ENCODE peak calls at places on chromosomes 6 and 20, in nine cellular contexts. M, F, J, Z, P, K, H, I and T are unnamed samples.

GRCh38 chr6:47780510-47781356 is 1.1 kb upstream of the OPN5 start:
- DNase-seq in M (peak), F (peak), J (no peak), Z (peak), P (peak), K (peak), H (no peak), I (peak), T (no peak)

GRCh38 chr6:166955865-166956443 is 396 bp downstream of the RNASET2 start:
- DNase-seq in M (peak), F (peak), J (peak), Z (no peak), P (no peak), K (peak), H (no peak), I (peak), T (no peak)

GRCh38 chr20:43287637-43288036 is 97.9 kb upstream of the PTPRT start:
- DNase-seq in M (no peak), F (no peak), J (no peak), Z (no peak), P (no peak), K (no peak), H (no peak), I (no peak), T (no peak)

GRCh38 chr6:134094436-134094835 is 42.0 kb upstream of the SLC2A12 start:
- DNase-seq in M (no peak), F (no peak), J (no peak), Z (no peak), P (no peak), K (no peak), H (no peak), I (no peak), T (no peak)

GRCh38 chr20:45892828-45893500 is 1.8 kb downstream of the CTSA start:
- DNase-seq in M (no peak), F (no peak), J (no peak), Z (no peak), P (no peak), K (no peak), H (no peak), I (no peak), T (no peak)

GRCh38 chr6:136647363-136647763 is 97.1 kb upstream of the MAP7 start:
- DNase-seq in M (no peak), F (no peak), J (no peak), Z (peak), P (no peak), K (no peak), H (no peak), I (no peak), T (peak)

GRCh38 chr6:99013661-99014458 is 66.1 kb upstream of the FBXL4 start:
- DNase-seq in M (no peak), F (no peak), J (no peak), Z (no peak), P (no peak), K (no peak), H (no peak), I (no peak), T (no peak)

GRCh38 chr20:4018015-4018748 is 2.8 kb upstream of the RNF24 start:
- DNase-seq in M (peak), F (no peak), J (no peak), Z (no peak), P (no peak), K (no peak), H (no peak), I (no peak), T (no peak)

GRCh38 chr6:161230339-161230738 is 43.5 kb downstream of the AGPAT4 start:
- DNase-seq in M (no peak), F (no peak), J (no peak), Z (no peak), P (no peak), K (no peak), H (no peak), I (no peak), T (no peak)

GRCh38 chr6:27293436-27294152 is 18.5 kb downstream of the POM121L2 start:
- DNase-seq in M (no peak), F (peak), J (no peak), Z (no peak), P (no peak), K (peak), H (no peak), I (peak), T (no peak)

GRCh38 chr6:25050356-25050755 is 114.6 kb upstream of the RIPOR2 start:
- DNase-seq in M (peak), F (no peak), J (no peak), Z (peak), P (no peak), K (no peak), H (no peak), I (no peak), T (peak)

GRCh38 chr6:99099243-99099642 is 151.5 kb upstream of the FBXL4 start:
- DNase-seq in M (no peak), F (no peak), J (no peak), Z (no peak), P (no peak), K (no peak), H (no peak), I (no peak), T (no peak)

GRCh38 chr20:50286609-50287008 is 96.0 kb downstream of the CEBPB start:
- DNase-seq in M (no peak), F (no peak), J (peak), Z (no peak), P (no peak), K (no peak), H (peak), I (no peak), T (no peak)

GRCh38 chr20:6160736-6161135 is 37.9 kb upstream of the FERMT1 start:
- DNase-seq in M (no peak), F (no peak), J (no peak), Z (no peak), P (no peak), K (no peak), H (no peak), I (no peak), T (no peak)

GRCh38 chr6:46199387-46199786 is 28.6 kb upstream of the ENPP5 start:
- DNase-seq in M (no peak), F (no peak), J (no peak), Z (no peak), P (no peak), K (no peak), H (peak), I (no peak), T (no peak)

GRCh38 chr20:63499333-63499969 is 568 bp upstream of the EEF1A2 start:
- DNase-seq in M (peak), F (no peak), J (no peak), Z (no peak), P (no peak), K (no peak), H (no peak), I (no peak), T (no peak)

GRCh38 chr6:49468042-49468441 is 4.9 kb downstream of the CENPQ start:
- DNase-seq in M (no peak), F (no peak), J (no peak), Z (no peak), P (no peak), K (no peak), H (no peak), I (no peak), T (no peak)

GRCh38 chr6:151803743-151804142 is 3.7 kb upstream of the ESR1 start:
- DNase-seq in M (no peak), F (no peak), J (no peak), Z (no peak), P (no peak), K (no peak), H (no peak), I (no peak), T (no peak)

GRCh38 chr6:81774542-81774941 is 22.1 kb upstream of the TENT5A start:
- DNase-seq in M (peak), F (no peak), J (no peak), Z (no peak), P (no peak), K (peak), H (no peak), I (peak), T (no peak)

GRCh38 chr6:41367700-41368099 is 32.3 kb downstream of the NCR2 start:
- DNase-seq in M (peak), F (peak), J (no peak), Z (no peak), P (no peak), K (peak), H (no peak), I (peak), T (no peak)

GRCh38 chr20:37397076-37397953 is 51.4 kb downstream of the SRC start:
- DNase-seq in M (peak), F (no peak), J (no peak), Z (no peak), P (no peak), K (no peak), H (no peak), I (no peak), T (no peak)

GRCh38 chr6:50990750-50991446 is 172.2 kb downstream of the TFAP2B start:
- DNase-seq in M (no peak), F (no peak), J (no peak), Z (no peak), P (no peak), K (no peak), H (no peak), I (no peak), T (no peak)

GRCh38 chr6:119215309-119215708 is 134.3 kb downstream of the MAN1A1 start:
- DNase-seq in M (no peak), F (no peak), J (no peak), Z (no peak), P (no peak), K (no peak), H (no peak), I (no peak), T (no peak)

GRCh38 chr6:109783245-109783990 is 92.3 kb downstream of the FIG4 start:
- DNase-seq in M (peak), F (no peak), J (no peak), Z (no peak), P (peak), K (no peak), H (no peak), I (no peak), T (no peak)

GRCh38 chr20:9574182-9574581 is 59.8 kb downstream of the LAMP5 start:
- DNase-seq in M (no peak), F (no peak), J (no peak), Z (no peak), P (peak), K (no peak), H (no peak), I (no peak), T (no peak)

GRCh38 chr20:57374931-57375651 is 16.1 kb upstream of the RBM38 start:
- DNase-seq in M (no peak), F (no peak), J (no peak), Z (no peak), P (no peak), K (no peak), H (no peak), I (no peak), T (no peak)

GRCh38 chr20:57573893-57574292 is 13.0 kb downstream of the PCK1 start:
- DNase-seq in M (peak), F (no peak), J (no peak), Z (no peak), P (peak), K (no peak), H (no peak), I (no peak), T (no peak)

GRCh38 chr6:44054635-44055559 is 72.4 kb downstream of the MRPL14 start:
- DNase-seq in M (no peak), F (no peak), J (no peak), Z (no peak), P (no peak), K (no peak), H (peak), I (no peak), T (no peak)

GRCh38 chr6:159788276-159788675 is 1.1 kb downstream of the TCP1 start:
- DNase-seq in M (no peak), F (no peak), J (no peak), Z (no peak), P (no peak), K (no peak), H (no peak), I (no peak), T (no peak)

GRCh38 chr6:38937839-38938613 is 110.6 kb upstream of the GLP1R start:
- DNase-seq in M (no peak), F (no peak), J (no peak), Z (peak), P (no peak), K (no peak), H (no peak), I (no peak), T (no peak)

GRCh38 chr6:109048176-109048575 is 46.5 kb downstream of the SESN1 start:
- DNase-seq in M (no peak), F (no peak), J (no peak), Z (no peak), P (no peak), K (no peak), H (no peak), I (no peak), T (no peak)

GRCh38 chr20:20665200-20665599 is 47.2 kb downstream of the RALGAPA2 start:
- DNase-seq in M (no peak), F (peak), J (no peak), Z (no peak), P (no peak), K (no peak), H (no peak), I (no peak), T (no peak)